ENCODE peak calls at places on chromosomes 12 and 14, in six cellular contexts. F is heart right ventricle, Q is OCI-M1, H is LoVo, M is mammary epithelial cell, Y is GM23248. X is an unnamed sample.

GRCh38 chr14:102811971-102812370 is 34.7 kb downstream of the TRAF3 start:
- DNase-seq in H (no peak), Q (no peak), F (no peak), M (no peak), Y (no peak), X (no peak)

GRCh38 chr12:90268574-90268973 is 559.9 kb upstream of the ATP2B1 start:
- DNase-seq in H (no peak), Y (no peak), M (no peak), Q (no peak), F (no peak), X (no peak)

GRCh38 chr14:74014299-74014698 is 4.8 kb downstream of the ENTPD5 start:
- DNase-seq in Q (no peak), F (no peak), M (no peak), Y (no peak), H (peak), X (peak)

GRCh38 chr12:67082221-67082620 is 186.9 kb upstream of the CAND1 start:
- DNase-seq in Y (no peak), M (peak), H (no peak), Q (no peak), F (no peak), X (no peak)

GRCh38 chr14:105073720-105074600 is 8.7 kb upstream of the GPR132 start:
- DNase-seq in Y (no peak), F (no peak), Q (no peak), H (no peak), M (no peak), X (no peak)

GRCh38 chr12:32906407-32907165 is 10.0 kb upstream of the PKP2 start:
- DNase-seq in H (peak), M (no peak), Y (no peak), Q (no peak), F (no peak), X (no peak)

GRCh38 chr12:56104815-56105476 is 587 bp downstream of the PA2G4 start:
- DNase-seq in F (no peak), Q (peak), Y (peak), H (no peak), M (no peak), X (peak)

GRCh38 chr14:34498684-34499412 is 36.8 kb upstream of the SPTSSA start:
- DNase-seq in M (peak), Y (peak), Q (peak), H (peak), F (no peak), X (peak)

GRCh38 chr14:106207316-106207715 is 680.9 kb downstream of the TMEM121 start:
- DNase-seq in M (no peak), Q (no peak), Y (no peak), H (peak), F (no peak), X (no peak)

GRCh38 chr14:92726135-92726932 is 22.1 kb downstream of the LGMN start:
- DNase-seq in F (peak), M (peak), Y (peak), Q (peak), H (peak), X (peak)

GRCh38 chr14:75995372-75996041 is 9.9 kb downstream of the IFT43 start:
- DNase-seq in H (no peak), F (peak), M (no peak), Y (peak), Q (no peak), X (no peak)

GRCh38 chr12:93683410-93683809 is 6.2 kb downstream of the CRADD start:
- DNase-seq in Q (no peak), F (no peak), H (no peak), M (no peak), Y (no peak), X (no peak)

GRCh38 chr14:33693237-33693636 is 257.6 kb downstream of the EGLN3 start:
- DNase-seq in H (no peak), Y (peak), F (no peak), M (no peak), Q (no peak), X (peak)

GRCh38 chr12:110279976-110280783 is 867 bp upstream of the ATP2A2 start:
- DNase-seq in F (peak), Y (peak), H (peak), M (peak), Q (peak), X (peak)

GRCh38 chr14:47674546-47675238 is 713 bp downstream of the MDGA2 start:
- DNase-seq in H (no peak), Q (no peak), Y (no peak), M (no peak), F (no peak), X (peak)

GRCh38 chr12:105960319-105961076 is 178.3 kb downstream of the NUAK1 start:
- DNase-seq in Q (no peak), F (no peak), H (peak), Y (peak), M (peak), X (peak)

GRCh38 chr14:68047910-68048309 is 228.3 kb downstream of the RAD51B start:
- DNase-seq in Q (no peak), Y (peak), M (no peak), F (no peak), H (no peak), X (no peak)

GRCh38 chr12:118151755-118152154 is 15.8 kb downstream of the PEBP1 start:
- DNase-seq in Q (no peak), M (no peak), Y (no peak), H (no peak), F (no peak), X (no peak)

GRCh38 chr14:33569844-33570716 is 380.8 kb downstream of the EGLN3 start:
- DNase-seq in H (no peak), F (no peak), Q (no peak), Y (peak), M (no peak), X (no peak)

X was measured in kidney tubule cell.